ENCODE peak calls at places on chromosomes 4 and X, in eight cellular contexts. One of them, this sample, is unnamed.

GRCh38 chr4:168907119-168907698 is 102.8 kb downstream of the CBR4 start:
- DNase-seq in left ventricle myocardium inferior: no peak
- DNase-seq in foreskin fibroblast: peak; percentile 17
- DNase-seq in OCI-LY7: no peak
- DNase-seq in fibroblast of pulmonary artery: no peak
- DNase-seq in sigmoid colon: no peak
- DNase-seq in right lobe of liver: no peak
- DNase-seq in bronchial epithelial cell: no peak
- DNase-seq in this sample: no peak

GRCh38 chrX:19569930-19570329 is 54.6 kb upstream of the MAP3K15 start:
- DNase-seq in bronchial epithelial cell: no peak
- DNase-seq in OCI-LY7: no peak
- DNase-seq in fibroblast of pulmonary artery: no peak
- DNase-seq in right lobe of liver: no peak
- DNase-seq in foreskin fibroblast: no peak
- DNase-seq in sigmoid colon: no peak
- DNase-seq in left ventricle myocardium inferior: no peak
- DNase-seq in this sample: no peak

GRCh38 chrX:112866175-112866574 is 25.5 kb upstream of the AMOT start:
- DNase-seq in bronchial epithelial cell: no peak
- DNase-seq in fibroblast of pulmonary artery: no peak
- DNase-seq in left ventricle myocardium inferior: no peak
- DNase-seq in right lobe of liver: no peak
- DNase-seq in OCI-LY7: no peak
- DNase-seq in sigmoid colon: no peak
- DNase-seq in foreskin fibroblast: no peak
- DNase-seq in this sample: no peak

GRCh38 chr4:17511041-17511949 is 595 bp downstream of the QDPR start:
- DNase-seq in bronchial epithelial cell: peak; percentile 10
- DNase-seq in fibroblast of pulmonary artery: peak; percentile 52
- DNase-seq in left ventricle myocardium inferior: peak; percentile 56
- DNase-seq in foreskin fibroblast: peak; percentile 31
- DNase-seq in OCI-LY7: peak; percentile 35
- DNase-seq in sigmoid colon: peak; percentile 85
- DNase-seq in right lobe of liver: peak; percentile 89
- DNase-seq in this sample: peak; percentile 32

GRCh38 chr4:106486533-106486932 is 118.0 kb upstream of the GIMD1 start:
- DNase-seq in bronchial epithelial cell: no peak
- DNase-seq in OCI-LY7: no peak
- DNase-seq in left ventricle myocardium inferior: no peak
- DNase-seq in sigmoid colon: no peak
- DNase-seq in right lobe of liver: no peak
- DNase-seq in foreskin fibroblast: no peak
- DNase-seq in fibroblast of pulmonary artery: no peak
- DNase-seq in this sample: no peak

GRCh38 chr4:38119663-38120374 is 159.6 kb downstream of the PTTG2 start:
- DNase-seq in OCI-LY7: no peak
- DNase-seq in fibroblast of pulmonary artery: no peak
- DNase-seq in right lobe of liver: no peak
- DNase-seq in bronchial epithelial cell: peak; percentile 48
- DNase-seq in left ventricle myocardium inferior: no peak
- DNase-seq in sigmoid colon: no peak
- DNase-seq in foreskin fibroblast: peak; percentile 85
- DNase-seq in this sample: no peak

GRCh38 chr4:85898236-85898635 is 423.3 kb downstream of the ARHGAP24 start:
- DNase-seq in left ventricle myocardium inferior: no peak
- DNase-seq in right lobe of liver: no peak
- DNase-seq in bronchial epithelial cell: no peak
- DNase-seq in fibroblast of pulmonary artery: no peak
- DNase-seq in foreskin fibroblast: no peak
- DNase-seq in OCI-LY7: no peak
- DNase-seq in sigmoid colon: no peak
- DNase-seq in this sample: no peak

GRCh38 chr4:57081651-57082349 is 28.4 kb downstream of the IGFBP7 start:
- DNase-seq in right lobe of liver: no peak
- DNase-seq in bronchial epithelial cell: no peak
- DNase-seq in foreskin fibroblast: no peak
- DNase-seq in left ventricle myocardium inferior: no peak
- DNase-seq in fibroblast of pulmonary artery: no peak
- DNase-seq in OCI-LY7: no peak
- DNase-seq in sigmoid colon: no peak
- DNase-seq in this sample: no peak

GRCh38 chr4:100063355-100063754 is 113.3 kb upstream of the H2AZ1 start:
- DNase-seq in left ventricle myocardium inferior: no peak
- DNase-seq in OCI-LY7: peak; percentile 2
- DNase-seq in fibroblast of pulmonary artery: no peak
- DNase-seq in sigmoid colon: no peak
- DNase-seq in bronchial epithelial cell: peak; percentile 28
- DNase-seq in right lobe of liver: no peak
- DNase-seq in foreskin fibroblast: no peak
- DNase-seq in this sample: no peak

GRCh38 chr4:140715121-140715520 is 41.1 kb downstream of the TBC1D9 start:
- DNase-seq in sigmoid colon: no peak
- DNase-seq in foreskin fibroblast: no peak
- DNase-seq in fibroblast of pulmonary artery: no peak
- DNase-seq in bronchial epithelial cell: no peak
- DNase-seq in OCI-LY7: no peak
- DNase-seq in left ventricle myocardium inferior: no peak
- DNase-seq in right lobe of liver: no peak
- DNase-seq in this sample: no peak

GRCh38 chr4:46277165-46277951 is 112.6 kb downstream of the GABRA2 start:
- DNase-seq in left ventricle myocardium inferior: no peak
- DNase-seq in OCI-LY7: no peak
- DNase-seq in foreskin fibroblast: no peak
- DNase-seq in right lobe of liver: no peak
- DNase-seq in bronchial epithelial cell: no peak
- DNase-seq in fibroblast of pulmonary artery: no peak
- DNase-seq in sigmoid colon: no peak
- DNase-seq in this sample: no peak

GRCh38 chr4:172953896-172954568 is 214.6 kb upstream of the GALNT7 start:
- DNase-seq in OCI-LY7: no peak
- DNase-seq in foreskin fibroblast: no peak
- DNase-seq in right lobe of liver: no peak
- DNase-seq in left ventricle myocardium inferior: no peak
- DNase-seq in fibroblast of pulmonary artery: peak; percentile 3
- DNase-seq in bronchial epithelial cell: peak; percentile 72
- DNase-seq in sigmoid colon: no peak
- DNase-seq in this sample: no peak

GRCh38 chr4:150236626-150237025 is 158.4 kb downstream of the DCLK2 start:
- DNase-seq in left ventricle myocardium inferior: no peak
- DNase-seq in fibroblast of pulmonary artery: no peak
- DNase-seq in bronchial epithelial cell: peak; percentile 45
- DNase-seq in right lobe of liver: no peak
- DNase-seq in foreskin fibroblast: no peak
- DNase-seq in OCI-LY7: no peak
- DNase-seq in sigmoid colon: no peak
- DNase-seq in this sample: no peak

GRCh38 chrX:18753603-18754002 is 46.2 kb downstream of the PPEF1 start:
- DNase-seq in left ventricle myocardium inferior: no peak
- DNase-seq in bronchial epithelial cell: no peak
- DNase-seq in right lobe of liver: no peak
- DNase-seq in fibroblast of pulmonary artery: no peak
- DNase-seq in OCI-LY7: no peak
- DNase-seq in sigmoid colon: no peak
- DNase-seq in foreskin fibroblast: no peak
- DNase-seq in this sample: no peak

GRCh38 chr4:176451441-176451840 is 131.7 kb downstream of the SPCS3 start:
- DNase-seq in bronchial epithelial cell: no peak
- DNase-seq in foreskin fibroblast: no peak
- DNase-seq in right lobe of liver: no peak
- DNase-seq in OCI-LY7: no peak
- DNase-seq in left ventricle myocardium inferior: no peak
- DNase-seq in fibroblast of pulmonary artery: no peak
- DNase-seq in sigmoid colon: no peak
- DNase-seq in this sample: no peak

DNA sequence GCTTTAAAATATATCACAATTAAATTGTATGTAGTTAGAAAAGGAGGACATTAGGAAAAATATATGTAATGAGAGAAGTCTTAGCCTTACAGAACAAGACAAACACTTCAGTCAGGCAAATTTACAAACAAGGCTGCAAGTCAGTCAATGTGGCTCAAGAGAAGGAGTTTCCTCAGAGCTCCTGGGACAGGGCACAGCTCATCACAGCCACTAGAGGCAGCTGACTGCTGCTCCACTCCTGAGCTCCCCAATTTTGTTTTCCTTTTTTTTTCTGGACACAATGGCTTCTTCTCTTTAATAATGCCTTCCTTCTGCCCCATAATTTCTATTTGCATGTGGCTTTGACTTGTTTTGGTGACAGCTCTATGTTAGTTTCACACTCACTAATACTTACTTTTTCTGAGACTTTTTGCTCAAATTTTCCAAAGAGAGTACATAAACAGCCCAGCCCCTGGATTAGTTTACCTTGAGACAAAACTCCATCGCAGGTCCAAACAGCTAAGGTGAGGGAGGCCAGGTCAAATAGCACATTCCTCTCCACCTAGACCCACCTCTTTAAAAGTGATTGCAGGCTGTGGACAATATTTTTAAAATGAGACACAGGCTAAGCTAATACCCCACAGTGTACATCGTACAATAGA is 850.4 kb upstream of the FRG1 start:
- DNase-seq in bronchial epithelial cell: peak; percentile 38
- DNase-seq in sigmoid colon: no peak
- DNase-seq in left ventricle myocardium inferior: no peak
- DNase-seq in OCI-LY7: no peak
- DNase-seq in foreskin fibroblast: no peak
- DNase-seq in right lobe of liver: no peak
- DNase-seq in fibroblast of pulmonary artery: peak; percentile 3
- DNase-seq in this sample: no peak
- TF ChIP-seq CTCF in bronchial epithelial cell: peak; percentile 89
- TF ChIP-seq CTCF in sigmoid colon: no peak
- TF ChIP-seq CTCF in left ventricle myocardium inferior: peak; percentile 38
- TF ChIP-seq CTCF in OCI-LY7: peak; percentile 22
- TF ChIP-seq CTCF in foreskin fibroblast: peak; percentile 61
- TF ChIP-seq CTCF in right lobe of liver: no peak
- TF ChIP-seq CTCF in fibroblast of pulmonary artery: peak; percentile 20
- TF ChIP-seq CTCF in this sample: no peak

GRCh38 chrX:23887918-23888317 is 19.8 kb downstream of the APOO start:
- DNase-seq in left ventricle myocardium inferior: no peak
- DNase-seq in OCI-LY7: no peak
- DNase-seq in foreskin fibroblast: no peak
- DNase-seq in bronchial epithelial cell: no peak
- DNase-seq in right lobe of liver: no peak
- DNase-seq in fibroblast of pulmonary artery: no peak
- DNase-seq in sigmoid colon: no peak
- DNase-seq in this sample: no peak

GRCh38 chrX:23883737-23884354 is 23.9 kb downstream of the APOO start:
- DNase-seq in left ventricle myocardium inferior: no peak
- DNase-seq in right lobe of liver: no peak
- DNase-seq in foreskin fibroblast: peak; percentile 77
- DNase-seq in fibroblast of pulmonary artery: peak; percentile 69
- DNase-seq in OCI-LY7: no peak
- DNase-seq in bronchial epithelial cell: peak; percentile 79
- DNase-seq in sigmoid colon: no peak
- DNase-seq in this sample: no peak

GRCh38 chrX:23887448-23887847 is 20.3 kb downstream of the APOO start:
- DNase-seq in left ventricle myocardium inferior: no peak
- DNase-seq in OCI-LY7: no peak
- DNase-seq in right lobe of liver: no peak
- DNase-seq in sigmoid colon: no peak
- DNase-seq in foreskin fibroblast: no peak
- DNase-seq in bronchial epithelial cell: no peak
- DNase-seq in fibroblast of pulmonary artery: no peak
- DNase-seq in this sample: no peak

GRCh38 chrX:23884427-23885024 is 23.2 kb downstream of the APOO start:
- DNase-seq in bronchial epithelial cell: peak; percentile 23
- DNase-seq in left ventricle myocardium inferior: no peak
- DNase-seq in foreskin fibroblast: peak; percentile 63
- DNase-seq in fibroblast of pulmonary artery: no peak
- DNase-seq in OCI-LY7: no peak
- DNase-seq in sigmoid colon: no peak
- DNase-seq in right lobe of liver: no peak
- DNase-seq in this sample: no peak

DNA sequence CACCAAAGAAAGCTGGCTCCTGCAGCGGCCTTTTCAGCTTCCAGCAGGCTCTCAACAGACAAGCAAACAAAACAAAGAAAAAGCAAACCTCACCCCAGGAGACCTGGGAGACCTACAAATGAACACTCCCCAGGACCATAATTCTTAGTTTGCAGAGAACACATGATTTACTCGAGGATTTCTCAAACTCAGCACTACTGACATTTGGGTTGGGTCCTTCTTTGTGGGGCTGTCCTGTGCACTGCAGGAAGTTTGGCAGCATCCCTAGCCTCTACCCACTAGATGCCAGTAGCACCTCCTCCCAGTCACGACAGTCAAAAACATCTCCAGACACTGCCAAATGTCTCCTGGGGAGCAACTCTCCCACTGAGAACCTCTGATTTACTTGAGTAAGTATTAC is 21.9 kb downstream of the APOO start:
- DNase-seq in OCI-LY7: no peak
- DNase-seq in fibroblast of pulmonary artery: no peak
- DNase-seq in bronchial epithelial cell: no peak
- DNase-seq in left ventricle myocardium inferior: no peak
- DNase-seq in sigmoid colon: no peak
- DNase-seq in right lobe of liver: no peak
- DNase-seq in foreskin fibroblast: no peak
- DNase-seq in this sample: no peak
- TF ChIP-seq CTCF in OCI-LY7: no peak
- TF ChIP-seq CTCF in fibroblast of pulmonary artery: no peak
- TF ChIP-seq CTCF in bronchial epithelial cell: no peak
- TF ChIP-seq CTCF in left ventricle myocardium inferior: no peak
- TF ChIP-seq CTCF in sigmoid colon: no peak
- TF ChIP-seq CTCF in right lobe of liver: no peak
- TF ChIP-seq CTCF in foreskin fibroblast: no peak
- TF ChIP-seq CTCF in this sample: no peak

DNA sequence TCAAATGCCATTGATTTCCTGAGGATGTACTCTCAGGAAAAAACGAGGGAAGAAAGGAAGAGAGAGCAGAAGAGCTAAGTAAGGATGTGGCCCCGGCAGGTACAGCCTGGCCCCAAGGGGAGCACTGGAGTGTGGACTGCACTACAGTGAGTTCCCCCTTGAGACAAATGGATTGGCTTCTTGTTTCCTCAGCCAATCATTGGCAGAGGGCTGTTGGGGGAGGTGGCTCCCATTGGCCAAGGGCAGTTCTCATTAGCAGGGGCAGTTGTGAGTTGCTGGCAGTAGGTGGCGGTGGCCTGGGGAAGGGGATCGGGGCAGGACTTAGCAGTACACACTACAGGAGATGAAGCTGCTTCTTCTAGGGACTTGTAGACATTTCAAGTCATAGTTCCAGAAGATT is 24.1 kb upstream of the OCIAD2 start:
- DNase-seq in fibroblast of pulmonary artery: no peak
- DNase-seq in OCI-LY7: no peak
- DNase-seq in sigmoid colon: no peak
- DNase-seq in bronchial epithelial cell: no peak
- DNase-seq in foreskin fibroblast: no peak
- DNase-seq in left ventricle myocardium inferior: no peak
- DNase-seq in right lobe of liver: no peak
- DNase-seq in this sample: no peak
- TF ChIP-seq CTCF in fibroblast of pulmonary artery: no peak
- TF ChIP-seq CTCF in OCI-LY7: peak; percentile 21
- TF ChIP-seq CTCF in sigmoid colon: no peak
- TF ChIP-seq CTCF in bronchial epithelial cell: no peak
- TF ChIP-seq CTCF in foreskin fibroblast: no peak
- TF ChIP-seq CTCF in left ventricle myocardium inferior: no peak
- TF ChIP-seq CTCF in right lobe of liver: no peak
- TF ChIP-seq CTCF in this sample: no peak

DNA sequence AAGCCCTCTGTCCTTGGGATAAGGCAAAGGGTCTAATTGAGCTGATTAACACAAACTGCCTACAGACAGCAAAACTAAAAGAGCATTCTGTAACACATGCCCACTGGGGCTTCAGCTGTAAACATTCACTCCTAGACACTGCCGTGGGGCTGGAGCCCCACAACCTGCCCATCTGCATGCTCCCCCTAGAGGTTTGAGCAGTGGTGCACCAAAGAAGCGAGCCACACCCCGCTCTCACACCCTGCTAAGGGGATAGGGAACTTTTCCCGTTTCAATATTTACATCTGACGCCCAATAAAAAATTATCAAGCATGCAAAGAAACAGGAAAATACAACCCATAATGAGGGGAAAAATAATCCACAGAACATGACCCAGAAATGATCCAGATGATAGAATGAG is 46.9 kb upstream of the HSD17B10 start:
- DNase-seq in right lobe of liver: no peak
- DNase-seq in OCI-LY7: no peak
- DNase-seq in bronchial epithelial cell: no peak
- DNase-seq in fibroblast of pulmonary artery: no peak
- DNase-seq in foreskin fibroblast: no peak
- DNase-seq in sigmoid colon: no peak
- DNase-seq in left ventricle myocardium inferior: no peak
- DNase-seq in this sample: no peak
- TF ChIP-seq CTCF in right lobe of liver: no peak
- TF ChIP-seq CTCF in OCI-LY7: peak; percentile 68
- TF ChIP-seq CTCF in bronchial epithelial cell: peak; percentile 45
- TF ChIP-seq CTCF in fibroblast of pulmonary artery: peak; percentile 40
- TF ChIP-seq CTCF in foreskin fibroblast: peak; percentile 34
- TF ChIP-seq CTCF in sigmoid colon: no peak
- TF ChIP-seq CTCF in left ventricle myocardium inferior: no peak
- TF ChIP-seq CTCF in this sample: no peak

This sample was measured in GM10248.